ENCODE peak calls at places on chromosomes 1 and 21, in nine cellular contexts. R is Peyer's patch, B is endothelial cell of umbilical vein, Q is IMR-90, W is breast epithelium, M is H1, J is esophagus squamous epithelium, U is uterus, A is ovary. L is an unnamed sample.

GRCh38 chr1:111948209-111949131 is 41.0 kb downstream of the KCND3 start:
- DNase-seq in R (no peak), B (no peak), Q (no peak), W (no peak), M (no peak), J (no peak), U (peak), A (no peak), L (no peak)

GRCh38 chr1:113541108-113541507 is 150.8 kb downstream of the MAGI3 start:
- DNase-seq in R (no peak), B (no peak), Q (no peak), W (no peak), M (no peak), J (no peak), U (no peak), A (no peak), L (no peak)

GRCh38 chr1:50279622-50280320 is 143.5 kb downstream of the DMRTA2 start:
- DNase-seq in R (no peak), B (peak), Q (peak), W (no peak), M (no peak), J (no peak), U (no peak), A (no peak), L (no peak)

GRCh38 chr1:19202396-19202795 is 7.7 kb downstream of the UBR4 start:
- DNase-seq in R (no peak), B (no peak), Q (no peak), W (no peak), M (no peak), J (no peak), U (no peak), A (no peak), L (no peak)

GRCh38 chr1:211340622-211341487 is 14.2 kb downstream of the TRAF5 start:
- DNase-seq in R (peak), B (no peak), Q (no peak), W (no peak), M (no peak), J (no peak), U (no peak), A (no peak), L (no peak)

GRCh38 chr1:37663426-37664000 is 28.8 kb upstream of the CDCA8 start:
- DNase-seq in R (no peak), B (no peak), Q (no peak), W (no peak), M (no peak), J (no peak), U (no peak), A (no peak), L (no peak)

GRCh38 chr1:71049951-71050598 is 2.5 kb upstream of the PTGER3 start:
- DNase-seq in R (no peak), B (peak), Q (peak), W (no peak), M (no peak), J (no peak), U (no peak), A (no peak), L (no peak)

GRCh38 chr21:30104246-30104645 is 62.4 kb downstream of the CLDN17 start:
- DNase-seq in R (no peak), B (no peak), Q (no peak), W (no peak), M (no peak), J (no peak), U (no peak), A (no peak), L (no peak)

GRCh38 chr1:55049271-55049913 is 10.0 kb downstream of the PCSK9 start:
- DNase-seq in R (peak), B (no peak), Q (no peak), W (no peak), M (no peak), J (no peak), U (no peak), A (no peak), L (no peak)

GRCh38 chr21:30340714-30341573 is 3.5 kb upstream of the KRTAP27-1 start:
- DNase-seq in R (peak), B (no peak), Q (peak), W (no peak), M (no peak), J (no peak), U (no peak), A (no peak), L (peak)

GRCh38 chr1:230459463-230459862 is 33.3 kb upstream of the PGBD5 start:
- DNase-seq in R (no peak), B (no peak), Q (peak), W (no peak), M (no peak), J (no peak), U (no peak), A (no peak), L (no peak)

GRCh38 chr1:3555131-3555920 is 56.0 kb downstream of the MEGF6 start:
- DNase-seq in R (no peak), B (no peak), Q (no peak), W (no peak), M (no peak), J (no peak), U (no peak), A (no peak), L (no peak)

GRCh38 chr1:50213505-50213904 is 104.8 kb downstream of the ELAVL4 start:
- DNase-seq in R (no peak), B (no peak), Q (no peak), W (no peak), M (no peak), J (no peak), U (no peak), A (no peak), L (no peak)

GRCh38 chr1:27940297-27940696 is 5.5 kb downstream of the SMPDL3B start:
- DNase-seq in R (peak), B (peak), Q (no peak), W (no peak), M (no peak), J (no peak), U (no peak), A (no peak), L (peak)

GRCh38 chr1:10132316-10132715 is 78.1 kb upstream of the KIF1B start:
- DNase-seq in R (no peak), B (no peak), Q (no peak), W (no peak), M (no peak), J (no peak), U (no peak), A (no peak), L (no peak)

GRCh38 chr1:35592991-35593769 is 20.1 kb downstream of the TFAP2E start:
- DNase-seq in R (no peak), B (no peak), Q (no peak), W (no peak), M (no peak), J (no peak), U (no peak), A (no peak), L (no peak)

GRCh38 chr1:198934901-198935301 is 296.1 kb downstream of the PTPRC start:
- DNase-seq in R (peak), B (peak), Q (peak), W (no peak), M (no peak), J (no peak), U (no peak), A (no peak), L (no peak)

GRCh38 chr1:203507227-203507626 is 13.3 kb downstream of the OPTC start:
- DNase-seq in R (no peak), B (no peak), Q (peak), W (no peak), M (no peak), J (no peak), U (peak), A (peak), L (no peak)

GRCh38 chr1:46277658-46278373 is 25.6 kb downstream of the LRRC41 start:
- DNase-seq in R (no peak), B (no peak), Q (no peak), W (no peak), M (no peak), J (no peak), U (no peak), A (no peak), L (no peak)
- TF ChIP-seq POLR2A in R (no peak), B (no peak), Q (no peak), W (no peak), M (no peak), J (no peak), U (no peak), A (no peak), L (no peak)

GRCh38 chr1:170932236-170932635 is 3.1 kb upstream of the MROH9 start:
- DNase-seq in R (no peak), B (no peak), Q (no peak), W (no peak), M (no peak), J (no peak), U (no peak), A (no peak), L (no peak)

GRCh38 chr1:170929835-170930554 is 5.3 kb upstream of the MROH9 start:
- DNase-seq in R (no peak), B (peak), Q (peak), W (no peak), M (peak), J (no peak), U (peak), A (peak), L (peak)

GRCh38 chr1:170931650-170932049 is 3.7 kb upstream of the MROH9 start:
- DNase-seq in R (no peak), B (no peak), Q (no peak), W (no peak), M (no peak), J (no peak), U (no peak), A (no peak), L (no peak)

GRCh38 chr1:170927955-170928850 is 7.1 kb upstream of the MROH9 start:
- DNase-seq in R (no peak), B (no peak), Q (no peak), W (no peak), M (no peak), J (no peak), U (no peak), A (no peak), L (no peak)

DNA sequence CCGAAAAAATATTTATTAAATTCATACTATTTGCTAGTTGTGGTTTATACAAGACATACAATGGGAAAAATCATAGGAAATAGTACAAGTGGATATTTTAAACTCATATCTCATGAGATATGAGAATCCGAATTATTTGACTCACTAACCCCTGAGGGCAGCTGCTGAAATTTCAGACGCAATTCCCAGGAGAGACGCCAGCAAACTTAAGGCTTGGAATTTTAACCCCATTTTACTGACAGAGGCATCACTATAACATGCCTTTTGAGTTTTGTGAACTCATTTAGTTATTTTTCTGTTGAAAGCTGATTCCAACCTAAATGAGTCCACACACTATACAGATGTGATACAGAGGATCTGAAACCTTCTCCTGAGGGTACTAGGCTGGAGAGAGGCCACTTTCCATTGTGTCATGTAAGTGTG is 5.9 kb upstream of the MROH9 start:
- DNase-seq in R (no peak), B (no peak), Q (peak), W (no peak), M (no peak), J (no peak), U (no peak), A (no peak), L (no peak)
- H3K4me3 ChIP-seq in R (no peak), B (no peak), Q (no peak), W (peak), M (no peak), J (no peak), U (no peak), A (no peak), L (no peak)

GRCh38 chr1:66267211-66267940 is 266.6 kb upstream of the SGIP1 start:
- DNase-seq in R (no peak), B (peak), Q (no peak), W (no peak), M (no peak), J (no peak), U (no peak), A (no peak), L (no peak)

GRCh38 chr1:66269222-66269621 is 264.7 kb upstream of the SGIP1 start:
- DNase-seq in R (no peak), B (no peak), Q (no peak), W (no peak), M (no peak), J (no peak), U (no peak), A (no peak), L (no peak)

GRCh38 chr1:66271216-66271903 is 262.6 kb upstream of the SGIP1 start:
- DNase-seq in R (peak), B (peak), Q (peak), W (no peak), M (peak), J (no peak), U (peak), A (peak), L (peak)

GRCh38 chr1:66271904-66272254 is 262.1 kb upstream of the SGIP1 start:
- DNase-seq in R (no peak), B (no peak), Q (peak), W (no peak), M (no peak), J (no peak), U (peak), A (peak), L (peak)

GRCh38 chr1:66270122-66270812 is 263.7 kb upstream of the SGIP1 start:
- DNase-seq in R (no peak), B (no peak), Q (peak), W (no peak), M (no peak), J (no peak), U (peak), A (peak), L (no peak)
- TF ChIP-seq POLR2A in R (no peak), B (no peak), Q (no peak), W (no peak), M (no peak), J (no peak), U (no peak), A (no peak), L (no peak)

GRCh38 chr1:218165687-218166088 is 119.4 kb upstream of the RRP15 start:
- DNase-seq in R (no peak), B (peak), Q (no peak), W (no peak), M (no peak), J (no peak), U (no peak), A (no peak), L (no peak)
- H3K4me3 ChIP-seq in R (peak), B (peak), Q (peak), W (peak), M (peak), J (peak), U (no peak), A (peak), L (peak)

GRCh38 chr1:97806996-97807395 is 113.8 kb downstream of the DPYD start:
- DNase-seq in R (no peak), B (no peak), Q (no peak), W (no peak), M (no peak), J (no peak), U (no peak), A (no peak), L (no peak)
- TF ChIP-seq POLR2A in R (no peak), B (no peak), Q (no peak), W (no peak), M (no peak), J (no peak), U (no peak), A (no peak), L (no peak)

DNA sequence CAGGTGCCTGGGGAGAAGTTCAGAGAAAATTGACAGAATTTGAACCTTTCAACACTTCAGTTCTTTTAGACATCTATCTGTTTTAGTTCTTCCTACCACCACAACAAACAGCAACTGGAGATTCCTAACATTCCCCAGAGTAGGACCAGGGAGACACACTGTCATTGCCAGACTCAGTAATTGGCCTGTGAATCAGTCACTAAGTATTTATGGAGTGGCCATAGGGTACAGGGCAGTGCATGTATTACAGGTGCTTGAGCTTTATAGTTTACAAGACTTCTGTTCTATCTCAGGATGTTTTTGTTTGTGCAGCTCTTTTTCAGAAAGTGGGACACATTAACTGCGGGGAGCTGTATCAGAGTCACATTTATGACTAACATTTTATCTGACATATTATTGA is 1.7 kb downstream of the CDC14A start:
- DNase-seq in R (no peak), B (peak), Q (peak), W (no peak), M (no peak), J (no peak), U (no peak), A (no peak), L (no peak)
- H3K4me3 ChIP-seq in R (peak), B (peak), Q (peak), W (peak), M (peak), J (no peak), U (peak), A (no peak), L (peak)

DNA sequence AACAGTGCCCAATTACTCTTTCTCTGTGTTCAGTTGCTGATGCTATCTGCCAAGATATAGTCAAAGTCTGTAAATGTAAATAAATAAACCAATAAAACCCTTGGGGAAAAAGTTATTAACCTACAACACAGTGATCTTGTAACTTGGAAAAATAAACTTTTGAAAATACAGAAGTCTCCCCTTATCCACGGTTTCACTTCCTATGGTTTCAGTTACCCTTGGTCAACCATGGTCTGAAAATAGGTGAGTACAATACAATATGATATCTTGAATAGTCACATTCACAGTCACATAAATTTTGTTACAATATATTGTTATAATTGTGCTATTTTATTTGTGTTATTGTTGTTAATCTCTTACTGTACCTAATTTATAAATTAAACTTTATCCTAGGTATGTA is 501.9 kb downstream of the LMO4 start:
- DNase-seq in R (no peak), B (no peak), Q (no peak), W (no peak), M (no peak), J (no peak), U (no peak), A (no peak), L (no peak)
- TF ChIP-seq POLR2A in R (no peak), B (no peak), Q (no peak), W (no peak), M (no peak), J (no peak), U (no peak), A (no peak), L (no peak)